ENCODE peak calls at places on chromosomes 16 and 17, in seven cellular contexts. A is foreskin fibroblast, U is C1 segment of cervical spinal cord, C is astrocyte of the spinal cord, E is HuH-7.5, K is fibroblast of lung, X is ACHN. O is an unnamed sample.

GRCh38 chr16:50643192-50643591 is 37.9 kb downstream of the SNX20 start:
- DNase-seq in A (no peak), U (no peak), C (no peak), E (no peak), K (no peak), X (no peak), O (no peak)

GRCh38 chr17:3692346-3692745 is 3.6 kb downstream of the P2RX5 start:
- DNase-seq in A (no peak), U (no peak), C (no peak), E (no peak), K (no peak), X (no peak), O (no peak)

GRCh38 chr17:40122944-40123810 is 1.4 kb downstream of the MSL1 start:
- DNase-seq in A (peak), U (peak), C (peak), E (no peak), K (peak), X (peak), O (no peak)

GRCh38 chr16:85363427-85363826 is 249.7 kb upstream of the GSE1 start:
- DNase-seq in A (no peak), U (no peak), C (no peak), E (no peak), K (no peak), X (no peak), O (no peak)

GRCh38 chr16:66248096-66248495 is 118.4 kb upstream of the CDH5 start:
- DNase-seq in A (peak), U (peak), C (peak), E (no peak), K (peak), X (no peak), O (peak)

GRCh38 chr16:11390573-11391495 is 45.6 kb downstream of the RMI2 start:
- DNase-seq in A (no peak), U (no peak), C (no peak), E (no peak), K (no peak), X (no peak), O (no peak)

GRCh38 chr16:88941933-88942909 is 34.8 kb downstream of the CBFA2T3 start:
- DNase-seq in A (peak), U (no peak), C (no peak), E (peak), K (no peak), X (peak), O (no peak)

GRCh38 chr17:40548491-40548981 is 16.7 kb downstream of the CCR7 start:
- DNase-seq in A (no peak), U (no peak), C (no peak), E (no peak), K (no peak), X (no peak), O (no peak)

GRCh38 chr16:11276880-11277593 is 757 bp upstream of the PRM2 start:
- DNase-seq in A (peak), U (no peak), C (no peak), E (no peak), K (no peak), X (no peak), O (no peak)

O was measured in fibroblast of mammary gland.